ENCODE peak calls at places on chromosomes 12 and 14, in four cellular contexts. One of them, this sample, is unnamed.

GRCh38 chr12:46124132-46124847 is 133.9 kb upstream of the SCAF11 start:
- DNase-seq in H1: no peak
- DNase-seq in SK-N-SH: no peak
- DNase-seq in K562: no peak
- DNase-seq in this sample: no peak

GRCh38 chr12:80551897-80552296 is 107.9 kb downstream of the PTPRQ start:
- DNase-seq in H1: no peak
- DNase-seq in SK-N-SH: no peak
- DNase-seq in K562: no peak
- DNase-seq in this sample: no peak

GRCh38 chr14:102221026-102221425 is 81.3 kb downstream of the WDR20 start:
- DNase-seq in H1: no peak
- DNase-seq in SK-N-SH: no peak
- DNase-seq in K562: no peak
- DNase-seq in this sample: no peak

GRCh38 chr12:104219361-104219892 is 3.8 kb downstream of the TXNRD1 start:
- DNase-seq in H1: no peak
- DNase-seq in SK-N-SH: peak; percentile 35
- DNase-seq in K562: no peak
- DNase-seq in this sample: no peak

GRCh38 chr12:14868916-14869315 is 16.7 kb downstream of the MGP start:
- DNase-seq in H1: no peak
- DNase-seq in SK-N-SH: no peak
- DNase-seq in K562: no peak
- DNase-seq in this sample: no peak

GRCh38 chr14:99185436-99186068 is 86.4 kb downstream of the BCL11B start:
- DNase-seq in H1: no peak
- DNase-seq in SK-N-SH: no peak
- DNase-seq in K562: no peak
- DNase-seq in this sample: no peak

GRCh38 chr12:25583545-25583944 is 30.5 kb upstream of the LMNTD1 start:
- DNase-seq in H1: peak; percentile 1
- DNase-seq in SK-N-SH: peak; percentile 61
- DNase-seq in K562: no peak
- DNase-seq in this sample: peak; percentile 27

GRCh38 chr12:3491938-3492867 is 1.2 kb downstream of the PRMT8 start:
- DNase-seq in H1: peak; percentile 51
- DNase-seq in SK-N-SH: peak; percentile 80
- DNase-seq in K562: peak; percentile 71
- DNase-seq in this sample: peak; percentile 84

GRCh38 chr12:70576341-70577282 is 60.6 kb downstream of the PTPRB start:
- DNase-seq in H1: no peak
- DNase-seq in SK-N-SH: peak; percentile 53
- DNase-seq in K562: peak; percentile 39
- DNase-seq in this sample: no peak

GRCh38 chr12:30969606-30970395 is 43.3 kb downstream of the TSPAN11 start:
- DNase-seq in H1: no peak
- DNase-seq in SK-N-SH: no peak
- DNase-seq in K562: no peak
- DNase-seq in this sample: no peak

GRCh38 chr14:74611672-74612345 is at the start of gene LTBP2:
- DNase-seq in H1: no peak
- DNase-seq in SK-N-SH: peak; percentile 68
- DNase-seq in K562: peak; percentile 16
- DNase-seq in this sample: peak; percentile 26

GRCh38 chr12:114360485-114360884 is 45.5 kb downstream of the TBX5 start:
- DNase-seq in H1: no peak
- DNase-seq in SK-N-SH: no peak
- DNase-seq in K562: no peak
- DNase-seq in this sample: no peak

GRCh38 chr12:106893451-106893850 is 62.3 kb upstream of the TMEM263 start:
- DNase-seq in H1: no peak
- DNase-seq in SK-N-SH: no peak
- DNase-seq in K562: no peak
- DNase-seq in this sample: no peak

GRCh38 chr14:93880025-93880820 is 46.9 kb upstream of the FAM181A start:
- DNase-seq in H1: no peak
- DNase-seq in SK-N-SH: no peak
- DNase-seq in K562: no peak
- DNase-seq in this sample: no peak

GRCh38 chr14:77148510-77149231 is 7.1 kb upstream of the ZDHHC22 start:
- DNase-seq in H1: no peak
- DNase-seq in SK-N-SH: no peak
- DNase-seq in K562: no peak
- DNase-seq in this sample: no peak

GRCh38 chr12:106633451-106633823 is 50.6 kb downstream of the RFX4 start:
- DNase-seq in H1: no peak
- DNase-seq in SK-N-SH: no peak
- DNase-seq in K562: no peak
- DNase-seq in this sample: no peak

GRCh38 chr12:65372574-65372973 is 94.1 kb downstream of the MSRB3 start:
- DNase-seq in H1: no peak
- DNase-seq in SK-N-SH: no peak
- DNase-seq in K562: no peak
- DNase-seq in this sample: no peak

GRCh38 chr12:42589465-42590323 is at the start of gene PRICKLE1:
- DNase-seq in H1: no peak
- DNase-seq in SK-N-SH: peak; percentile 90
- DNase-seq in K562: peak; percentile 77
- DNase-seq in this sample: peak; percentile 50

GRCh38 chr14:34208532-34208931 is 253.5 kb downstream of the SPTSSA start:
- DNase-seq in H1: no peak
- DNase-seq in SK-N-SH: no peak
- DNase-seq in K562: no peak
- DNase-seq in this sample: no peak

GRCh38 chr12:50763637-50764115 is at the start of gene ATF1:
- DNase-seq in H1: peak; percentile 83
- DNase-seq in SK-N-SH: peak; percentile 95
- DNase-seq in K562: peak; percentile 86
- DNase-seq in this sample: peak; percentile 89

GRCh38 chr12:530871-531270 is 71.1 kb downstream of the B4GALNT3 start:
- DNase-seq in H1: no peak
- DNase-seq in SK-N-SH: no peak
- DNase-seq in K562: no peak
- DNase-seq in this sample: no peak
- TF ChIP-seq TEAD4 in H1: no peak
- TF ChIP-seq TEAD4 in SK-N-SH: no peak
- TF ChIP-seq TEAD4 in K562: no peak
- TF ChIP-seq TEAD4 in this sample: no peak

GRCh38 chr14:62017651-62018230 is 255.5 kb downstream of the SNAPC1 start:
- DNase-seq in H1: no peak
- DNase-seq in SK-N-SH: no peak
- DNase-seq in K562: no peak
- DNase-seq in this sample: no peak

GRCh38 chr14:62018606-62019005 is 256.4 kb downstream of the SNAPC1 start:
- DNase-seq in H1: no peak
- DNase-seq in SK-N-SH: no peak
- DNase-seq in K562: no peak
- DNase-seq in this sample: no peak

GRCh38 chr14:62015248-62015647 is 253.0 kb downstream of the SNAPC1 start:
- DNase-seq in H1: no peak
- DNase-seq in SK-N-SH: no peak
- DNase-seq in K562: no peak
- DNase-seq in this sample: no peak

DNA sequence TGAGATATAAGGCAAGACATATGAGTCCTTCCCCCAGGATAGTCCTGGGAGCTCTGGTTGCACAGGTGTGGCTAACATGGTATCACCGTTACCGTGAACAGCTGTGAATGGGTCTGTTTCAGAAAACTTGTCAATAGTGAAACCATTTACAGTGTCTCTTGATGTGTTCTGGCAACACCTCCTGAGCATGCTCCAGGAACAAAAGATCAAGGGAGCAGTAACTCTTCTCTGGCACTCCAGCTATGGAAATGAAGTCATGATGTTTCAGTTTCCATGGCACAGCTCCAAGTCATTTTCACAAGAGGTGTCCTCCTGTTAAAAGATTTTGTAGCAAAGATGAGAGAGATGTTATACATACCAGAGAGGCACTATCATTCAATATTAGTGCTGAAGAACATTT is 253.7 kb downstream of the SNAPC1 start:
- DNase-seq in H1: no peak
- DNase-seq in SK-N-SH: no peak
- DNase-seq in K562: no peak
- DNase-seq in this sample: no peak
- TF ChIP-seq TEAD4 in H1: no peak
- TF ChIP-seq TEAD4 in SK-N-SH: no peak
- TF ChIP-seq TEAD4 in K562: no peak
- TF ChIP-seq TEAD4 in this sample: no peak

GRCh38 chr14:51554339-51554920 is 97.3 kb upstream of the FRMD6 start:
- DNase-seq in H1: no peak
- DNase-seq in SK-N-SH: no peak
- DNase-seq in K562: no peak
- DNase-seq in this sample: no peak
- TF ChIP-seq TEAD4 in H1: no peak
- TF ChIP-seq TEAD4 in SK-N-SH: peak; percentile 91
- TF ChIP-seq TEAD4 in K562: no peak
- TF ChIP-seq TEAD4 in this sample: no peak

GRCh38 chr12:56104815-56105476 is 587 bp downstream of the PA2G4 start:
- DNase-seq in H1: no peak
- DNase-seq in SK-N-SH: peak; percentile 57
- DNase-seq in K562: peak; percentile 70
- DNase-seq in this sample: peak; percentile 26
- TF ChIP-seq TEAD4 in H1: no peak
- TF ChIP-seq TEAD4 in SK-N-SH: no peak
- TF ChIP-seq TEAD4 in K562: no peak
- TF ChIP-seq TEAD4 in this sample: no peak

GRCh38 chr12:132194056-132194455 is 49.8 kb downstream of the NOC4L start:
- DNase-seq in H1: no peak
- DNase-seq in SK-N-SH: no peak
- DNase-seq in K562: peak; percentile 68
- DNase-seq in this sample: peak; percentile 61
- TF ChIP-seq TEAD4 in H1: no peak
- TF ChIP-seq TEAD4 in SK-N-SH: no peak
- TF ChIP-seq TEAD4 in K562: no peak
- TF ChIP-seq TEAD4 in this sample: no peak

GRCh38 chr12:44847403-44847802 is 28.7 kb downstream of the NELL2 start:
- DNase-seq in H1: no peak
- DNase-seq in SK-N-SH: no peak
- DNase-seq in K562: no peak
- DNase-seq in this sample: no peak

GRCh38 chr12:44848771-44849085 is 27.4 kb downstream of the NELL2 start:
- DNase-seq in H1: no peak
- DNase-seq in SK-N-SH: no peak
- DNase-seq in K562: no peak
- DNase-seq in this sample: no peak

GRCh38 chr12:44847888-44848770 is 28.0 kb downstream of the NELL2 start:
- DNase-seq in H1: no peak
- DNase-seq in SK-N-SH: no peak
- DNase-seq in K562: no peak
- DNase-seq in this sample: no peak

GRCh38 chr12:44851586-44851985 is 24.5 kb downstream of the NELL2 start:
- DNase-seq in H1: no peak
- DNase-seq in SK-N-SH: no peak
- DNase-seq in K562: no peak
- DNase-seq in this sample: no peak

DNA sequence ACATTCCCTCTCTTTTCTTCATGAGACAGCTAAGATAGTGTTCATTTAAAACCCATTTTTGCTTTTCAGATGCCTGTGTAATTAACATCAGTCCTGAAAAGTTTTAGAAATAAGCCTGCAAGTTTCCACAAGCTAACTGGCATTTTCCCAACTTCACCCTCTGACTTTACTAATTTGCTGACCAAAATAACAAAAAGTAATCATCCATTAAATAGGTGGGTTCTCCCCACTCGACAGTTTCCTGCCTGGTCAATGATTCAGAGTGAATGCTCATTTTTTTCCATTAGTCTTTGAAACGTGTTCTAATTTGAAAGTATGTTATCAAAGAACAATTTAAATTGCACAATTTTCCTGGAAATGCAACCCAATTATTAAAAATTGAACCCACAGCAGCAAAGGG is 23.6 kb downstream of the NELL2 start:
- DNase-seq in H1: no peak
- DNase-seq in SK-N-SH: no peak
- DNase-seq in K562: no peak
- DNase-seq in this sample: no peak
- TF ChIP-seq TEAD4 in H1: no peak
- TF ChIP-seq TEAD4 in SK-N-SH: no peak
- TF ChIP-seq TEAD4 in K562: no peak
- TF ChIP-seq TEAD4 in this sample: no peak

GRCh38 chr12:59927041-59927440 is 331.2 kb downstream of the SLC16A7 start:
- DNase-seq in H1: no peak
- DNase-seq in SK-N-SH: no peak
- DNase-seq in K562: no peak
- DNase-seq in this sample: no peak

GRCh38 chr12:59928416-59928815 is 332.6 kb downstream of the SLC16A7 start:
- DNase-seq in H1: no peak
- DNase-seq in SK-N-SH: no peak
- DNase-seq in K562: no peak
- DNase-seq in this sample: no peak

GRCh38 chr12:59934486-59934885 is 338.7 kb downstream of the SLC16A7 start:
- DNase-seq in H1: no peak
- DNase-seq in SK-N-SH: no peak
- DNase-seq in K562: no peak
- DNase-seq in this sample: no peak

GRCh38 chr12:59929091-59929490 is 333.3 kb downstream of the SLC16A7 start:
- DNase-seq in H1: no peak
- DNase-seq in SK-N-SH: no peak
- DNase-seq in K562: no peak
- DNase-seq in this sample: no peak
- TF ChIP-seq TEAD4 in H1: no peak
- TF ChIP-seq TEAD4 in SK-N-SH: no peak
- TF ChIP-seq TEAD4 in K562: no peak
- TF ChIP-seq TEAD4 in this sample: no peak

GRCh38 chr14:36217732-36218131 is 41.2 kb upstream of the PTCSC3 start:
- DNase-seq in H1: no peak
- DNase-seq in SK-N-SH: no peak
- DNase-seq in K562: no peak
- DNase-seq in this sample: no peak
- TF ChIP-seq TEAD4 in H1: no peak
- TF ChIP-seq TEAD4 in SK-N-SH: no peak
- TF ChIP-seq TEAD4 in K562: no peak
- TF ChIP-seq TEAD4 in this sample: no peak